ENCODE peak calls at places on chromosomes 13 and 19, in seven cellular contexts. G is Caco-2, Z is AG04450, E is psoas muscle, H is IMR-90, J is cardiac fibroblast, C is mucosa of descending colon. M is an unnamed sample.

GRCh38 chr13:46550822-46551221 is 2.1 kb upstream of the LRCH1 start:
- DNase-seq in H (no peak), J (no peak), E (no peak), Z (no peak), C (no peak), G (no peak), M (no peak)

GRCh38 chr19:18450934-18451836 is 13.3 kb upstream of the ISYNA1 start:
- DNase-seq in J (peak; percentile 81), C (peak; percentile 87), Z (no peak), G (peak; percentile 92), H (peak; percentile 64), E (peak; percentile 94), M (no peak)

GRCh38 chr19:48154003-48154402 is 16.1 kb downstream of the LIG1 start:
- DNase-seq in G (no peak), J (peak; percentile 13), E (no peak), C (no peak), H (peak; percentile 3), Z (no peak), M (no peak)

GRCh38 chr19:10270180-10270615 is 722 bp upstream of the ICAM1 start:
- DNase-seq in J (peak; percentile 55), H (no peak), C (peak; percentile 93), G (no peak), Z (no peak), E (peak; percentile 84), M (no peak)

GRCh38 chr13:110047511-110047910 is 259.4 kb downstream of the COL4A1 start:
- DNase-seq in C (no peak), G (no peak), E (no peak), Z (peak; percentile 72), H (peak; percentile 91), J (peak; percentile 81), M (no peak)

GRCh38 chr13:42548731-42549554 is 25.0 kb upstream of the TNFSF11 start:
- DNase-seq in H (no peak), C (peak; percentile 46), G (no peak), J (peak; percentile 27), E (no peak), Z (no peak), M (no peak)

GRCh38 chr19:6287269-6287885 is 7.6 kb upstream of the MLLT1 start:
- DNase-seq in C (no peak), E (no peak), J (peak; percentile 17), H (no peak), Z (no peak), G (no peak), M (no peak)

GRCh38 chr19:17554968-17555479 is 425 bp upstream of the COLGALT1 start:
- DNase-seq in Z (no peak), E (no peak), H (no peak), C (no peak), J (no peak), G (no peak), M (no peak)

GRCh38 chr13:105363747-105364177 is 1171.7 kb downstream of the EFNB2 start:
- DNase-seq in C (no peak), E (no peak), H (no peak), G (no peak), Z (no peak), J (no peak), M (no peak)

GRCh38 chr13:48892311-48892710 is 83.4 kb upstream of the FNDC3A start:
- DNase-seq in G (no peak), C (no peak), Z (peak; percentile 29), H (peak; percentile 92), J (peak; percentile 97), E (no peak), M (peak; percentile 53)

GRCh38 chr13:24626449-24626848 is 53.8 kb upstream of the ATP12A start:
- DNase-seq in G (no peak), E (no peak), C (no peak), H (no peak), J (no peak), Z (no peak), M (no peak)

GRCh38 chr13:108835082-108835481 is 205.7 kb downstream of the MYO16 start:
- DNase-seq in C (no peak), G (no peak), E (no peak), J (no peak), Z (no peak), H (no peak), M (no peak)

GRCh38 chr13:113667771-113668490 is 912 bp downstream of the GRK1 start:
- DNase-seq in Z (no peak), C (peak; percentile 39), G (no peak), E (peak; percentile 26), H (no peak), J (no peak), M (no peak)

GRCh38 chr19:43504426-43505185 is at the start of gene PHLDB3:
- DNase-seq in H (peak; percentile 9), G (peak; percentile 77), Z (no peak), J (no peak), E (peak; percentile 63), C (peak; percentile 79), M (no peak)

GRCh38 chr13:74683411-74683810 is 549.2 kb upstream of the KLF12 start:
- DNase-seq in G (peak; percentile 19), Z (no peak), C (no peak), H (no peak), E (no peak), J (peak; percentile 20), M (no peak)

GRCh38 chr13:47397739-47398138 is 500.9 kb upstream of the HTR2A start:
- DNase-seq in H (peak; percentile 80), G (peak; percentile 31), C (no peak), Z (peak; percentile 23), J (no peak), E (no peak), M (no peak)

GRCh38 chr19:48351341-48351752 is 12.4 kb downstream of the TMEM143 start:
- DNase-seq in J (peak; percentile 68), Z (no peak), E (peak; percentile 84), C (peak; percentile 79), G (peak; percentile 85), H (peak; percentile 26), M (no peak)

GRCh38 chr13:106143392-106143791 is 392.1 kb downstream of the EFNB2 start:
- DNase-seq in E (no peak), H (peak; percentile 90), J (peak; percentile 74), Z (peak; percentile 61), G (no peak), C (no peak), M (peak; percentile 19)

GRCh38 chr19:18456974-18457373 is 19.0 kb upstream of the ISYNA1 start:
- DNase-seq in C (peak; percentile 56), Z (no peak), G (no peak), J (no peak), E (peak; percentile 88), H (no peak), M (no peak)

GRCh38 chr19:34962945-34963530 is 991 bp downstream of the ZNF792 start:
- DNase-seq in G (no peak), H (peak; percentile 5), C (no peak), E (no peak), J (peak; percentile 32), Z (no peak), M (no peak)

GRCh38 chr19:34963531-34964406 is at the start of gene ZNF792:
- DNase-seq in Z (peak; percentile 4), H (peak; percentile 34), C (peak; percentile 84), E (peak; percentile 82), J (peak; percentile 42), G (peak; percentile 69), M (no peak)

GRCh38 chr19:34961775-34962174 is 2.3 kb downstream of the ZNF792 start:
- DNase-seq in C (no peak), E (no peak), G (no peak), Z (no peak), H (no peak), J (no peak), M (no peak)

GRCh38 chr19:34960940-34961679 is 2.9 kb downstream of the ZNF792 start:
- DNase-seq in Z (no peak), C (no peak), G (no peak), J (no peak), E (no peak), H (no peak), M (no peak)

GRCh38 chr19:34962281-34962944 is 1.6 kb downstream of the ZNF792 start:
- DNase-seq in C (no peak), H (peak; percentile 16), J (no peak), Z (no peak), G (no peak), E (no peak), M (no peak)
- H3K4me3 ChIP-seq in C (no peak overlapping the region), H (peak overlapping the region; percentile 75), J (peak overlapping the region; percentile 91), Z (peak overlapping the region; percentile 81), G (peak overlapping the region; percentile 93), E (peak overlapping the region; percentile 99), M (peak overlapping the region; percentile 75)

DNA sequence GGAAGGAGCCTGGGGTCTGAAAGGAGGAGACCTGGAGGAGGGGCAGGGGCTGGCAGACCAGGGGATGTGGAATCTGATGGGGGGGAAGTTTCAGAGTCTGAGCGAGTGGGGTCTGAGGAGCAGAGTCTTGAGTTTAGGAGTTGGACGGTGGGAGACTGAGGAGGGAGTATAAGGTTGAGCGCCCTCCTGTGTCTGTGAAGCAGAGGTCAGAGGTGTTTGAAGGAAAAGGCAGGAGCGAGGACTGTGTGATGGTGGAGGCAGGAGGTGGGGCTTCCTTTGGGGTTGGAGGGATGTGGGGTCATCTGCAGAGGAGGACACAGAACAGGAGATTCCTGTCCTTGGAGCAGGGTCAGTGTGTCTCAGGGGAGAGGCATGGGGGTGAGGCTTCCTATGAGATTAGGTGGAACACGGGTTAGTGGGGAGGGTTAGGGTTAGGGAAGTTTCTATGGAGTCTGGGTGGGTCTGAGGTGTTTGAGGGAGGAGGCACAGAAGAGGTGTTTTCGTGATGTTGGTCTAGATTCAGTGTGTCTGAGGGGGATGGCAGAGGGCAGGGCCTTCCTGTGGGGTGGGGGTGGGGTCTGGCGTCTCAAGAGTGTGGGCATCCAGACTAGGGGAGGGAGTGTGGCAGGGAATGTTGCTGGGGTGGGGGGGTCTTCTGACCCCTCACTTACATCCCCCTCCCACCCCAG is 8.3 kb downstream of the RYR1 start:
- DNase-seq in Z (no peak), G (peak; percentile 28), J (peak; percentile 19), E (no peak), C (no peak), H (no peak), M (no peak)
- TF ChIP-seq CTCF in Z (peak; percentile 8), G (peak; percentile 28), J (no peak), E (no peak), C (no peak), H (no peak), M (no peak)

GRCh38 chr13:52845334-52845761 is 3.1 kb downstream of the PCDH8 start:
- DNase-seq in J (no peak), C (no peak), H (no peak), Z (no peak), E (no peak), G (no peak), M (no peak)
- H3K4me3 ChIP-seq in J (no peak overlapping the region), C (no peak overlapping the region), H (no peak overlapping the region), Z (no peak overlapping the region), E (no peak overlapping the region), G (no peak overlapping the region), M (no peak overlapping the region)

GRCh38 chr19:40233811-40234389 is 7.4 kb upstream of the CCNP start:
- DNase-seq in H (no peak), G (no peak), Z (no peak), C (no peak), E (no peak), J (no peak), M (no peak)

GRCh38 chr19:40236366-40236765 is 9.9 kb upstream of the CCNP start:
- DNase-seq in C (no peak), H (no peak), E (no peak), G (no peak), Z (no peak), J (no peak), M (no peak)

GRCh38 chr19:40236026-40236355 is 9.5 kb upstream of the CCNP start:
- DNase-seq in J (no peak), C (no peak), H (no peak), Z (no peak), G (no peak), E (no peak), M (no peak)

GRCh38 chr19:40234429-40235237 is 8.1 kb upstream of the CCNP start:
- DNase-seq in G (no peak), Z (no peak), J (no peak), E (no peak), H (no peak), C (no peak), M (no peak)

GRCh38 chr19:40235238-40236025 is 8.9 kb upstream of the CCNP start:
- DNase-seq in Z (no peak), J (no peak), C (no peak), G (no peak), H (no peak), E (no peak), M (no peak)
- TF ChIP-seq CTCF in Z (no peak), J (peak; percentile 20), C (no peak), G (no peak), H (peak; percentile 25), E (no peak), M (peak; percentile 23)